ENCODE peak calls at places on chromosomes 5 and 9, in seven cellular contexts. Q, N, U, S, M, V and I are unnamed samples.

GRCh38 chr9:131954299-131954698 is 125.4 kb downstream of the MED27 start:
- DNase-seq in S (no peak), Q (no peak), V (no peak), N (peak), M (no peak), U (no peak), I (no peak)

GRCh38 chr9:36665387-36665786 is 92.7 kb downstream of the MELK start:
- DNase-seq in V (no peak), N (no peak), Q (no peak), U (no peak), S (no peak), M (no peak), I (no peak)

GRCh38 chr5:91487420-91487819 is 104.3 kb upstream of the ARRDC3 start:
- DNase-seq in U (no peak), M (no peak), S (no peak), N (no peak), V (no peak), Q (no peak), I (no peak)

GRCh38 chr9:5843450-5844249 is 10.7 kb upstream of the ERMP1 start:
- DNase-seq in Q (no peak), M (peak), N (no peak), S (no peak), U (no peak), V (no peak), I (peak)

GRCh38 chr9:76373777-76374474 is 20.3 kb downstream of the RFK start:
- DNase-seq in S (no peak), N (no peak), Q (no peak), V (no peak), U (no peak), M (no peak), I (no peak)

GRCh38 chr5:143721960-143722359 is 90.0 kb upstream of the HMHB1 start:
- DNase-seq in M (no peak), N (no peak), S (no peak), V (no peak), U (no peak), Q (no peak), I (no peak)

GRCh38 chr5:139138109-139138508 is 60.1 kb downstream of the SIL1 start:
- DNase-seq in S (no peak), V (no peak), N (no peak), M (no peak), U (no peak), Q (no peak), I (no peak)

GRCh38 chr5:158616707-158617106 is 483.0 kb downstream of the EBF1 start:
- DNase-seq in V (no peak), M (no peak), N (no peak), U (no peak), Q (no peak), S (no peak), I (no peak)

GRCh38 chr9:123220127-123220526 is 48.3 kb downstream of the STRBP start:
- DNase-seq in U (no peak), S (no peak), Q (no peak), V (no peak), M (no peak), N (no peak), I (no peak)

GRCh38 chr9:128706671-128707381 is 4.5 kb downstream of the PKN3 start:
- DNase-seq in U (no peak), V (no peak), M (no peak), Q (peak), S (no peak), N (no peak), I (no peak)

GRCh38 chr5:154795235-154795596 is 40.0 kb downstream of the LARP1 start:
- DNase-seq in M (no peak), N (no peak), V (no peak), S (no peak), Q (no peak), U (no peak), I (no peak)

GRCh38 chr5:181043285-181044092 is 3.4 kb downstream of the BTNL9 start:
- DNase-seq in Q (no peak), U (no peak), V (no peak), M (no peak), S (no peak), N (no peak), I (no peak)

GRCh38 chr5:81856948-81857928 is 106.3 kb upstream of the SSBP2 start:
- DNase-seq in Q (peak), V (peak), M (peak), N (peak), U (peak), S (no peak), I (no peak)

GRCh38 chr5:107184066-107184465 is 486.7 kb downstream of the EFNA5 start:
- DNase-seq in M (no peak), U (no peak), N (no peak), S (no peak), Q (no peak), V (no peak), I (no peak)

GRCh38 chr9:123322771-123323481 is 33.1 kb upstream of the CRB2 start:
- DNase-seq in M (no peak), V (no peak), U (no peak), S (no peak), Q (no peak), N (no peak), I (no peak)

GRCh38 chr9:14314424-14314928 is 535 bp upstream of the NFIB start:
- DNase-seq in V (peak), S (peak), Q (peak), U (peak), M (peak), N (peak), I (no peak)

GRCh38 chr5:144093868-144094267 is 76.6 kb downstream of the YIPF5 start:
- DNase-seq in N (no peak), V (no peak), Q (no peak), M (no peak), U (no peak), S (no peak), I (no peak)

GRCh38 chr9:133103987-133104505 is 17.0 kb downstream of the RALGDS start:
- DNase-seq in M (no peak), V (no peak), U (no peak), N (no peak), Q (no peak), S (no peak), I (no peak)

GRCh38 chr5:87900419-87900818 is 368.2 kb downstream of the TMEM161B start:
- DNase-seq in N (no peak), S (no peak), M (no peak), V (no peak), Q (no peak), U (no peak), I (no peak)

GRCh38 chr9:27341545-27342294 is 44.8 kb upstream of the EQTN start:
- DNase-seq in N (no peak), U (no peak), V (no peak), Q (peak), M (no peak), S (no peak), I (no peak)

GRCh38 chr5:173011602-173012001 is 28.0 kb downstream of the ATP6V0E1 start:
- DNase-seq in N (no peak), M (peak), Q (no peak), U (no peak), V (no peak), S (no peak), I (no peak)

GRCh38 chr5:162323471-162323870 is 255.9 kb downstream of the GABRG2 start:
- DNase-seq in U (peak), M (no peak), N (no peak), Q (peak), S (no peak), V (no peak), I (no peak)

GRCh38 chr9:124779368-124780059 is 2.6 kb downstream of the OLFML2A start:
- DNase-seq in S (peak), V (peak), U (no peak), M (no peak), Q (no peak), N (peak), I (peak)

GRCh38 chr5:171709930-171710329 is 75.7 kb upstream of the SMIM23 start:
- DNase-seq in S (no peak), M (no peak), U (no peak), Q (no peak), N (no peak), V (no peak), I (no peak)

GRCh38 chr5:60852940-60853339 is 8.9 kb upstream of the ELOVL7 start:
- DNase-seq in S (no peak), M (no peak), U (no peak), N (no peak), V (no peak), Q (no peak), I (no peak)

GRCh38 chr5:102762095-102762534 is 7.0 kb downstream of the PAM start:
- DNase-seq in N (no peak), S (no peak), U (no peak), M (no peak), Q (no peak), V (no peak), I (no peak)

GRCh38 chr5:77358566-77359205 is 133.4 kb downstream of the WDR41 start:
- DNase-seq in M (no peak), S (no peak), V (peak), U (no peak), Q (no peak), N (no peak), I (peak)

GRCh38 chr9:94927048-94927761 is 200.7 kb downstream of the AOPEP start:
- DNase-seq in S (no peak), M (no peak), V (peak), Q (no peak), N (no peak), U (no peak), I (no peak)

GRCh38 chr9:18601956-18602355 is 128.0 kb downstream of the ADAMTSL1 start:
- DNase-seq in S (no peak), M (no peak), N (no peak), V (no peak), Q (no peak), U (no peak), I (no peak)

GRCh38 chr9:18595597-18595996 is 121.6 kb downstream of the ADAMTSL1 start:
- DNase-seq in S (no peak), U (no peak), Q (no peak), M (no peak), N (no peak), V (no peak), I (no peak)

GRCh38 chr9:18594837-18595236 is 120.9 kb downstream of the ADAMTSL1 start:
- DNase-seq in U (no peak), S (no peak), M (no peak), Q (no peak), N (no peak), V (no peak), I (no peak)

GRCh38 chr9:18601026-18601425 is 127.1 kb downstream of the ADAMTSL1 start:
- DNase-seq in V (no peak), M (no peak), N (no peak), Q (no peak), S (no peak), U (no peak), I (no peak)

DNA sequence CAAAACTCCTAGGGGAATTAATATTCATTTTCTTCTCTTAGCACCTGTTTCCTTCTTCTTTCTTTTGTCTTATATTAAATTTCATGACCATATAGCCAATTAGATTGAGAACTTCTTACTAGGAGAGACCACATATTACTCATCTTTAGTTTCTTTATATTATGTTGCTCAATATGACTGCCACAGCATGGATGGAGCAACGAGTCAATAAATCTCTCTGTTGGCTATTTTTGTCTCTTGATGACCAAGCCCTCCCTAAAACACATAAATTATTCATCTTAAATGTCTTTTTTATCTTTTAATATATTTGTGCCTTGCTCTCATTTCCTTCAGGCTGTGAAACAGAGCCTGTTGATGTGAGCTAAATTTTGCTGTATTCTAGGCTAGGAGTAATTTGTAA is 123.0 kb downstream of the ADAMTSL1 start:
- DNase-seq in Q (no peak), M (no peak), S (no peak), U (no peak), N (no peak), V (peak), I (no peak)
- H3K4me3 ChIP-seq in Q (no peak), M (no peak), S (no peak), U (no peak), N (no peak), V (no peak), I (no peak)

GRCh38 chr9:134544388-134545212 is 97.0 kb upstream of the COL5A1 start:
- DNase-seq in M (no peak), N (peak), V (peak), U (no peak), Q (peak), S (peak), I (peak)
- H3K4me3 ChIP-seq in M (no peak), N (no peak), V (no peak), U (no peak), Q (no peak), S (no peak), I (no peak)

GRCh38 chr5:62562867-62563266 is 15.8 kb upstream of the LRRC70 start:
- DNase-seq in N (no peak), M (no peak), U (no peak), V (no peak), S (no peak), Q (no peak), I (no peak)
- H3K4me3 ChIP-seq in N (no peak), M (no peak), U (no peak), V (no peak), S (no peak), Q (no peak), I (no peak)

GRCh38 chr9:129887210-129888084 is 52.2 kb downstream of the USP20 start:
- DNase-seq in V (peak), N (no peak), S (peak), Q (peak), M (no peak), U (no peak), I (peak)
- H3K4me3 ChIP-seq in V (no peak), N (no peak), S (no peak), Q (no peak), M (no peak), U (no peak), I (no peak)

GRCh38 chr5:111699976-111700375 is 57.0 kb downstream of the NREP start:
- DNase-seq in V (no peak), S (no peak), U (peak), M (no peak), Q (peak), N (no peak), I (no peak)

GRCh38 chr5:111706345-111706744 is 50.6 kb downstream of the NREP start:
- DNase-seq in Q (no peak), S (no peak), V (no peak), U (no peak), M (no peak), N (no peak), I (no peak)

GRCh38 chr5:111707624-111708165 is 49.3 kb downstream of the NREP start:
- DNase-seq in M (no peak), N (no peak), S (no peak), Q (no peak), U (no peak), V (no peak), I (no peak)

GRCh38 chr5:111704452-111705085 is 52.4 kb downstream of the NREP start:
- DNase-seq in U (no peak), S (no peak), V (no peak), Q (no peak), M (no peak), N (no peak), I (no peak)

DNA sequence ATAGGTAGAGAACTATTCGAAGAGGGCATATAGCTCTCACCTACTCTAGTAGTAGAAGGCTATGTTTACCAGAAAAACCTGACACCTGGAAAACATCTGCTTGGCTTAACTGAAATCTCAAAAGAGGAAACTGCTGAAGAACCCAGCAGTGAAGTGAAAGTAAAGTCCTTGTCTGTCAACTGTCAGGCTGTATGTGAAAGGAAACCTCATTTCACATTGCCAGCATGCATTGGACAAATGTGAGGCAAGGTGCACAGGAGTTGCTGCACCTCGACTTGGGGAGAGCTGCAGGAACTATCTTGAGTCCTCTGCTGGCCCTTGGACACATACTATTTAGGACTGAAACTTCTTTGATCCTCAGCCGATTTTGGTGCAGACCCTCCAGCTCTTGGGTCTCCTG is 53.3 kb downstream of the NREP start:
- DNase-seq in U (no peak), S (no peak), M (no peak), N (no peak), Q (no peak), V (no peak), I (no peak)
- H3K4me3 ChIP-seq in U (no peak), S (no peak), M (no peak), N (no peak), Q (no peak), V (no peak), I (no peak)

DNA sequence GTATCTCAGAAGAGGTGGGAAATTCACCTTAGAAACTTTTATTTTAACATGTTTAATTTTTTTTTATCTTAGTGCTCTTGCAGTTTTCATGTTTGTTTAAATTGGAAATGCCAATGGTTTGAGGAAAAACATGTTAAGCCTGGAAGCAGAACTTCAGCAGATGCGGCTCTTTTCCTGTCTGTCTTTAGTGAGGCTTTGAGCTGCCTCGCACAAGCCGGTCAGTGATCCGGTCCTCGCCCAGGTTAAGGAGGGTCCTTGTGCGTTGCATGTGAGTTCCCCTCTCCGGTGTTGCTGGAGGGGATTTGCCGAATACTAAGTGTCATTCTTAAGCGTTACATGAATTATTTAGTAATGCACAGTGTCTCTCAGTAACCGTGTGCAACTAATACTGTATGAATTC is 9.4 kb upstream of the PLEKHG4B start:
- DNase-seq in V (no peak), U (no peak), Q (no peak), M (no peak), N (peak), S (no peak), I (no peak)
- H3K4me3 ChIP-seq in V (no peak), U (no peak), Q (no peak), M (no peak), N (peak), S (no peak), I (no peak)